ENCODE peak calls at places on chromosome 2, in six cellular contexts. One of them, this sample, is unnamed.

GRCh38 chr2:164014068-164014577 is 278.3 kb upstream of the FIGN start:
- DNase-seq in endothelial cell of umbilical vein: no peak
- DNase-seq in K562: no peak
- DNase-seq in GM12878: no peak
- DNase-seq in HepG2: no peak
- DNase-seq in NB4: no peak
- DNase-seq in this sample: no peak

GRCh38 chr2:131673400-131674173 is 145.9 kb downstream of the CCDC74A start:
- DNase-seq in endothelial cell of umbilical vein: peak
- DNase-seq in K562: peak
- DNase-seq in NB4: peak
- DNase-seq in HepG2: peak
- DNase-seq in GM12878: no peak
- DNase-seq in this sample: peak

GRCh38 chr2:11679016-11679415 is 9.0 kb upstream of the NTSR2 start:
- DNase-seq in GM12878: no peak
- DNase-seq in HepG2: no peak
- DNase-seq in K562: no peak
- DNase-seq in endothelial cell of umbilical vein: no peak
- DNase-seq in NB4: no peak
- DNase-seq in this sample: no peak

GRCh38 chr2:240364582-240364960 is 70.9 kb upstream of the GPC1 start:
- DNase-seq in endothelial cell of umbilical vein: no peak
- DNase-seq in GM12878: no peak
- DNase-seq in HepG2: no peak
- DNase-seq in NB4: no peak
- DNase-seq in K562: no peak
- DNase-seq in this sample: no peak

GRCh38 chr2:26529406-26530070 is 51.6 kb upstream of the OTOF start:
- DNase-seq in HepG2: no peak
- DNase-seq in K562: no peak
- DNase-seq in endothelial cell of umbilical vein: no peak
- DNase-seq in NB4: no peak
- DNase-seq in GM12878: no peak
- DNase-seq in this sample: no peak

GRCh38 chr2:35871672-35872071 is 483.9 kb upstream of the CRIM1 start:
- DNase-seq in endothelial cell of umbilical vein: peak
- DNase-seq in K562: no peak
- DNase-seq in NB4: peak
- DNase-seq in HepG2: peak
- DNase-seq in GM12878: no peak
- DNase-seq in this sample: peak

GRCh38 chr2:235666240-235666781 is 172.5 kb downstream of the AGAP1 start:
- DNase-seq in NB4: peak
- DNase-seq in HepG2: peak
- DNase-seq in K562: no peak
- DNase-seq in GM12878: no peak
- DNase-seq in endothelial cell of umbilical vein: peak
- DNase-seq in this sample: peak

GRCh38 chr2:3223080-3223923 is 154.3 kb downstream of the EIPR1 start:
- DNase-seq in endothelial cell of umbilical vein: peak
- DNase-seq in GM12878: peak
- DNase-seq in NB4: no peak
- DNase-seq in K562: no peak
- DNase-seq in HepG2: no peak
- DNase-seq in this sample: no peak

GRCh38 chr2:104570259-104570658 is 283.7 kb upstream of the POU3F3 start:
- DNase-seq in endothelial cell of umbilical vein: no peak
- DNase-seq in K562: no peak
- DNase-seq in NB4: no peak
- DNase-seq in HepG2: no peak
- DNase-seq in GM12878: no peak
- DNase-seq in this sample: no peak

GRCh38 chr2:21095178-21095577 is 28.6 kb upstream of the TDRD15 start:
- DNase-seq in GM12878: no peak
- DNase-seq in K562: no peak
- DNase-seq in endothelial cell of umbilical vein: no peak
- DNase-seq in NB4: no peak
- DNase-seq in HepG2: peak
- DNase-seq in this sample: no peak

GRCh38 chr2:86199834-86200177 is 549 bp downstream of the MRPL35 start:
- DNase-seq in NB4: peak
- DNase-seq in HepG2: no peak
- DNase-seq in GM12878: no peak
- DNase-seq in endothelial cell of umbilical vein: no peak
- DNase-seq in K562: no peak
- DNase-seq in this sample: no peak

GRCh38 chr2:5176764-5177163 is 515.4 kb upstream of the SOX11 start:
- DNase-seq in NB4: no peak
- DNase-seq in endothelial cell of umbilical vein: no peak
- DNase-seq in K562: no peak
- DNase-seq in HepG2: no peak
- DNase-seq in GM12878: no peak
- DNase-seq in this sample: no peak

GRCh38 chr2:175393851-175394250 is 212.3 kb upstream of the ATP5MC3 start:
- DNase-seq in K562: no peak
- DNase-seq in HepG2: no peak
- DNase-seq in GM12878: no peak
- DNase-seq in endothelial cell of umbilical vein: no peak
- DNase-seq in NB4: no peak
- DNase-seq in this sample: no peak

GRCh38 chr2:46976556-46976955 is 61.0 kb upstream of the MCFD2 start:
- DNase-seq in endothelial cell of umbilical vein: no peak
- DNase-seq in K562: no peak
- DNase-seq in HepG2: no peak
- DNase-seq in NB4: peak
- DNase-seq in GM12878: no peak
- DNase-seq in this sample: no peak

GRCh38 chr2:86360781-86361180 is 23.4 kb upstream of the REEP1 start:
- DNase-seq in K562: no peak
- DNase-seq in HepG2: no peak
- DNase-seq in NB4: no peak
- DNase-seq in endothelial cell of umbilical vein: no peak
- DNase-seq in GM12878: no peak
- DNase-seq in this sample: no peak

GRCh38 chr2:15941483-15941853 is 1.1 kb downstream of the MYCN start:
- DNase-seq in GM12878: no peak
- DNase-seq in NB4: no peak
- DNase-seq in HepG2: no peak
- DNase-seq in K562: no peak
- DNase-seq in endothelial cell of umbilical vein: no peak
- DNase-seq in this sample: peak

GRCh38 chr2:45102579-45103117 is 93.4 kb upstream of the SIX2 start:
- DNase-seq in HepG2: no peak
- DNase-seq in endothelial cell of umbilical vein: no peak
- DNase-seq in NB4: no peak
- DNase-seq in GM12878: no peak
- DNase-seq in K562: no peak
- DNase-seq in this sample: no peak

GRCh38 chr2:171334171-171334570 is 99.6 kb downstream of the METTL8 start:
- DNase-seq in GM12878: no peak
- DNase-seq in NB4: no peak
- DNase-seq in HepG2: no peak
- DNase-seq in K562: no peak
- DNase-seq in endothelial cell of umbilical vein: no peak
- DNase-seq in this sample: no peak

GRCh38 chr2:230793573-230794359 is 71.0 kb upstream of the ITM2C start:
- DNase-seq in K562: no peak
- DNase-seq in HepG2: no peak
- DNase-seq in NB4: peak
- DNase-seq in GM12878: no peak
- DNase-seq in endothelial cell of umbilical vein: peak
- DNase-seq in this sample: peak

GRCh38 chr2:52532956-52533355 is 1234.6 kb upstream of the CHAC2 start:
- DNase-seq in endothelial cell of umbilical vein: no peak
- DNase-seq in GM12878: no peak
- DNase-seq in K562: no peak
- DNase-seq in HepG2: no peak
- DNase-seq in NB4: no peak
- DNase-seq in this sample: no peak

GRCh38 chr2:58702302-58702696 is 461.2 kb upstream of the FANCL start:
- DNase-seq in K562: no peak
- DNase-seq in endothelial cell of umbilical vein: peak
- DNase-seq in HepG2: peak
- DNase-seq in GM12878: no peak
- DNase-seq in NB4: no peak
- DNase-seq in this sample: no peak

GRCh38 chr2:11411244-11411643 is 54.7 kb downstream of the E2F6 start:
- DNase-seq in NB4: no peak
- DNase-seq in GM12878: no peak
- DNase-seq in endothelial cell of umbilical vein: no peak
- DNase-seq in K562: no peak
- DNase-seq in HepG2: no peak
- DNase-seq in this sample: no peak

GRCh38 chr2:159234868-159235267 is 51.6 kb downstream of the WDSUB1 start:
- DNase-seq in NB4: no peak
- DNase-seq in endothelial cell of umbilical vein: no peak
- DNase-seq in K562: no peak
- DNase-seq in HepG2: no peak
- DNase-seq in GM12878: no peak
- DNase-seq in this sample: no peak

GRCh38 chr2:207148025-207148424 is 17.7 kb downstream of the KLF7 start:
- DNase-seq in GM12878: no peak
- DNase-seq in K562: no peak
- DNase-seq in endothelial cell of umbilical vein: peak
- DNase-seq in HepG2: no peak
- DNase-seq in NB4: no peak
- DNase-seq in this sample: no peak

GRCh38 chr2:152400607-152401214 is 65.7 kb downstream of the FMNL2 start:
- DNase-seq in NB4: no peak
- DNase-seq in K562: no peak
- DNase-seq in GM12878: no peak
- DNase-seq in HepG2: no peak
- DNase-seq in endothelial cell of umbilical vein: no peak
- DNase-seq in this sample: no peak

GRCh38 chr2:96502891-96503636 is 2.1 kb downstream of the NEURL3 start:
- DNase-seq in HepG2: no peak
- DNase-seq in NB4: no peak
- DNase-seq in GM12878: no peak
- DNase-seq in K562: no peak
- DNase-seq in endothelial cell of umbilical vein: no peak
- DNase-seq in this sample: no peak

GRCh38 chr2:191351921-191352320 is 106.7 kb downstream of the MYO1B start:
- DNase-seq in HepG2: no peak
- DNase-seq in GM12878: no peak
- DNase-seq in NB4: no peak
- DNase-seq in endothelial cell of umbilical vein: no peak
- DNase-seq in K562: no peak
- DNase-seq in this sample: no peak

GRCh38 chr2:144776766-144777165 is 256.8 kb upstream of the ZEB2 start:
- DNase-seq in GM12878: no peak
- DNase-seq in NB4: no peak
- DNase-seq in K562: no peak
- DNase-seq in endothelial cell of umbilical vein: no peak
- DNase-seq in HepG2: no peak
- DNase-seq in this sample: no peak

GRCh38 chr2:64352292-64352691 is 101.7 kb upstream of the LGALSL start:
- DNase-seq in endothelial cell of umbilical vein: no peak
- DNase-seq in K562: no peak
- DNase-seq in NB4: peak
- DNase-seq in GM12878: no peak
- DNase-seq in HepG2: peak
- DNase-seq in this sample: peak

GRCh38 chr2:29902356-29902755 is 19.0 kb downstream of the ALK start:
- DNase-seq in K562: no peak
- DNase-seq in endothelial cell of umbilical vein: no peak
- DNase-seq in GM12878: no peak
- DNase-seq in HepG2: no peak
- DNase-seq in NB4: no peak
- DNase-seq in this sample: no peak
- TF ChIP-seq MYC in K562: no peak
- TF ChIP-seq MYC in endothelial cell of umbilical vein: no peak
- TF ChIP-seq MYC in GM12878: no peak
- TF ChIP-seq MYC in HepG2: no peak
- TF ChIP-seq MYC in NB4: no peak
- TF ChIP-seq MYC in this sample: no peak

GRCh38 chr2:55490554-55490953 is 29.0 kb upstream of the CFAP36 start:
- DNase-seq in HepG2: peak
- DNase-seq in K562: peak
- DNase-seq in GM12878: no peak
- DNase-seq in endothelial cell of umbilical vein: peak
- DNase-seq in NB4: no peak
- DNase-seq in this sample: no peak
- TF ChIP-seq MYC in HepG2: no peak
- TF ChIP-seq MYC in K562: no peak
- TF ChIP-seq MYC in GM12878: no peak
- TF ChIP-seq MYC in endothelial cell of umbilical vein: no peak
- TF ChIP-seq MYC in NB4: no peak
- TF ChIP-seq MYC in this sample: no peak

GRCh38 chr2:219123356-219124143 is 37.1 kb downstream of the NHEJ1 start:
- DNase-seq in endothelial cell of umbilical vein: no peak
- DNase-seq in HepG2: no peak
- DNase-seq in K562: no peak
- DNase-seq in NB4: no peak
- DNase-seq in GM12878: no peak
- DNase-seq in this sample: no peak

GRCh38 chr2:219125886-219126270 is 34.7 kb downstream of the NHEJ1 start:
- DNase-seq in NB4: no peak
- DNase-seq in endothelial cell of umbilical vein: no peak
- DNase-seq in K562: no peak
- DNase-seq in HepG2: no peak
- DNase-seq in GM12878: no peak
- DNase-seq in this sample: no peak

GRCh38 chr2:219126555-219126954 is 34.1 kb downstream of the NHEJ1 start:
- DNase-seq in NB4: no peak
- DNase-seq in HepG2: peak
- DNase-seq in GM12878: no peak
- DNase-seq in endothelial cell of umbilical vein: no peak
- DNase-seq in K562: no peak
- DNase-seq in this sample: peak

GRCh38 chr2:219125225-219125885 is 35.3 kb downstream of the NHEJ1 start:
- DNase-seq in endothelial cell of umbilical vein: no peak
- DNase-seq in K562: peak
- DNase-seq in GM12878: no peak
- DNase-seq in NB4: peak
- DNase-seq in HepG2: peak
- DNase-seq in this sample: peak

GRCh38 chr2:219124379-219125110 is 36.1 kb downstream of the NHEJ1 start:
- DNase-seq in K562: peak
- DNase-seq in NB4: peak
- DNase-seq in endothelial cell of umbilical vein: no peak
- DNase-seq in HepG2: no peak
- DNase-seq in GM12878: no peak
- DNase-seq in this sample: no peak
- TF ChIP-seq MYC in K562: no peak
- TF ChIP-seq MYC in NB4: no peak
- TF ChIP-seq MYC in endothelial cell of umbilical vein: no peak
- TF ChIP-seq MYC in HepG2: no peak
- TF ChIP-seq MYC in GM12878: no peak
- TF ChIP-seq MYC in this sample: no peak

DNA sequence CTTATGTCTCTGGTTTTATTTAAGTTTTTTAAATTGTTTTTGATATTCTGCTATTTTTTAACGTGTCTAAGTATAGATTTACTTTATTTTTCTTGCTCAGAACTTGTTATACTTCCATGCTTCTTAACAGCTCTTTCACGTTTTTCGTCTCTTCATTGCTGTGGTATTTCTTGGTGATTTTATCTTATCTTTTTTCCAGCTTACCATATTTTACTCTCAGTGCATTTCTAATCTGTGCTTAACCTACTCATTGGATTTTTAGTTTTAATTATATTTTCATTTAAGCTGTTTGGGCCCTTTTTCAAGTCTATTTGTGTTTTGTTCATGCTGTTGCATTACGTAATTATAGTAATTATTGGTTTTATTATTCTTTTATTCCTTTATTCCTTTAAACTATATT is 11.1 kb downstream of the SLC9A2 start:
- DNase-seq in HepG2: no peak
- DNase-seq in endothelial cell of umbilical vein: no peak
- DNase-seq in NB4: no peak
- DNase-seq in GM12878: no peak
- DNase-seq in K562: no peak
- DNase-seq in this sample: no peak
- TF ChIP-seq MYC in HepG2: no peak
- TF ChIP-seq MYC in endothelial cell of umbilical vein: no peak
- TF ChIP-seq MYC in NB4: no peak
- TF ChIP-seq MYC in GM12878: no peak
- TF ChIP-seq MYC in K562: no peak
- TF ChIP-seq MYC in this sample: no peak